ENCODE peak calls at places on chromosome 4, in nine cellular contexts. J is left lung; L is left ventricle myocardium inferior; Z is uterus; X is HFFc6; E is tibial artery; H is activated CD8-positive, alpha-beta T cell treated with anti-CD3 and anti-CD28 coated beads for 36 hours; U is osteoblast; W is B cell. C is an unnamed sample.

GRCh38 chr4:40261246-40262078 is 64.6 kb downstream of the RHOH start:
- DNase-seq in Z (no peak), E (no peak), L (no peak), U (no peak), X (no peak), H (no peak), J (no peak), W (no peak), C (no peak)

GRCh38 chr4:185796176-185796575 is 15.8 kb downstream of the SORBS2 start:
- DNase-seq in X (no peak), J (no peak), E (no peak), H (no peak), L (no peak), Z (no peak), U (no peak), W (no peak), C (no peak)

GRCh38 chr4:126526335-126526734 is 1106.4 kb upstream of the INTU start:
- DNase-seq in E (no peak), W (no peak), H (no peak), U (peak), Z (no peak), J (no peak), X (no peak), L (no peak), C (no peak)

GRCh38 chr4:150280081-150280950 is 202.1 kb downstream of the DCLK2 start:
- DNase-seq in Z (no peak), H (no peak), W (no peak), X (peak), U (peak), E (no peak), L (no peak), J (no peak), C (no peak)

GRCh38 chr4:3241905-3242304 is 7.1 kb upstream of the MSANTD1 start:
- DNase-seq in H (no peak), Z (peak), W (no peak), L (no peak), U (no peak), E (no peak), X (no peak), J (no peak), C (no peak)

GRCh38 chr4:111475001-111475400 is 670.3 kb upstream of the FAM241A start:
- DNase-seq in X (no peak), E (no peak), Z (no peak), H (no peak), J (no peak), U (no peak), W (no peak), L (no peak), C (no peak)

GRCh38 chr4:78612398-78613005 is 60.9 kb downstream of the ANXA3 start:
- DNase-seq in Z (no peak), W (peak), U (no peak), X (peak), H (peak), E (no peak), L (no peak), J (no peak), C (no peak)

GRCh38 chr4:183840311-183840710 is 64.8 kb upstream of the STOX2 start:
- DNase-seq in L (peak), X (peak), Z (peak), E (peak), J (peak), W (peak), H (peak), U (no peak), C (no peak)

GRCh38 chr4:11729548-11729947 is 300.9 kb upstream of the HS3ST1 start:
- DNase-seq in H (no peak), W (no peak), U (no peak), Z (no peak), J (no peak), X (no peak), E (no peak), L (no peak), C (no peak)

GRCh38 chr4:129344058-129344457 is 248.1 kb downstream of the C4orf33 start:
- DNase-seq in X (peak), W (peak), H (peak), E (no peak), Z (no peak), U (peak), L (no peak), J (no peak), C (no peak)

GRCh38 chr4:122665148-122665547 is 44.3 kb upstream of the IL21 start:
- DNase-seq in L (no peak), X (peak), J (no peak), Z (no peak), E (no peak), W (no peak), U (no peak), H (no peak), C (no peak)

GRCh38 chr4:151182455-151182854 is 83.0 kb downstream of the RPS3A start:
- DNase-seq in Z (no peak), W (no peak), J (no peak), E (no peak), L (no peak), H (no peak), X (no peak), U (no peak), C (no peak)

GRCh38 chr4:8238061-8238511 is 31.5 kb upstream of the HTRA3 start:
- DNase-seq in L (no peak), J (no peak), X (no peak), U (peak), Z (no peak), E (no peak), W (peak), H (peak), C (no peak)

GRCh38 chr4:577499-578450 is 1.7 kb upstream of the TMEM271 start:
- DNase-seq in E (no peak), W (no peak), L (no peak), Z (no peak), U (peak), J (no peak), H (peak), X (peak), C (no peak)

GRCh38 chr4:113106076-113106475 is 56.6 kb downstream of the ANK2 start:
- DNase-seq in Z (no peak), L (no peak), U (peak), W (no peak), E (no peak), H (no peak), X (peak), J (no peak), C (no peak)

GRCh38 chr4:184382189-184382846 is 92.0 kb downstream of the IRF2 start:
- DNase-seq in E (no peak), J (no peak), Z (no peak), W (peak), U (no peak), X (no peak), H (peak), L (no peak), C (no peak)

DNA sequence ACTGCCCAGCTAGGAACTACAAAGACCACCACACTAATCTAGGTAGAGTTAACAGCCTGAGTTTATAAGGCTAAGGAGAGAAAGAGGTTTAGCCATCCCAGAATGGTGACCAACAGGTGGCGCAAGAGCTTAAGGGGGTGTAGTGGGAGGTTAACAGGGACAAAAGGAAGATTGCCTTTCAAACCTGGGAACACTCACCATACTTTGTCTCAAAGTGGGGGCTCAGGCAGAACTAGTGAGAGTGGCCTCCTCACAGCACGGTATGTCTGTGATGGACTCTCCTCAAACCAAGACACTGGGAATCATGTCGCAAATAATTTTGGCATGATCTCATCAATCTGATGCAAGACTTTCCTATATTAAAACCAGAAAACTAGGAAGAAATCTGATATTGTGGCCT is 23.4 kb downstream of the CCNI start:
- DNase-seq in E (no peak), Z (peak), H (peak), U (no peak), W (peak), X (peak), L (no peak), J (peak), C (no peak)
- TF ChIP-seq CTCF in E (peak), Z (no peak), H (peak), U (peak), W (peak), X (peak), L (peak), J (peak), C (peak)

GRCh38 chr4:62070291-62070852 is 870.2 kb downstream of the ADGRL3 start:
- DNase-seq in E (no peak), H (no peak), Z (no peak), U (no peak), L (no peak), J (no peak), W (no peak), X (no peak), C (no peak)
- TF ChIP-seq CTCF in E (no peak), H (no peak), Z (no peak), U (no peak), L (no peak), J (no peak), W (no peak), X (no peak), C (no peak)

DNA sequence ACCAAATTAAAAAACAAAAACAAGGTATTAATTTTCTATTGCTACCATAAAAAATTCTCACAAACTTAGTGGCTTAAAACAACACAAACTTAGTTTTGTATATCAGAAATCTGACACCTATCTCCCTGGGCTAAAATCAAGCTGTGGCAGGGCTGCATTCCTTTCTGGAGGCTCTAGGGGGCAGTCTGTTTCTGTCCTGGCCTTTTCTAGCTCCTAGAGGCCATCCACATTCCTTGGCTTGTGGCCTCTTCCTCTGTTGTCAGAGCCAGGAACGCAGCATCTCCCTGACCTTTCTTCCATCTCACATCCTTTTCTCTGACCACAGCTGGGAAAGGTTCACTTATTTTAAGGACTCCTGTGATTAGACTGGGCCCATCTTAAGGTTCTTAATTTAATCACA is 38.9 kb upstream of the TLR2 start:
- DNase-seq in U (no peak), Z (no peak), W (no peak), H (peak), J (no peak), E (no peak), X (no peak), L (no peak), C (no peak)
- TF ChIP-seq CTCF in U (peak), Z (no peak), W (peak), H (peak), J (no peak), E (no peak), X (peak), L (no peak), C (peak)

DNA sequence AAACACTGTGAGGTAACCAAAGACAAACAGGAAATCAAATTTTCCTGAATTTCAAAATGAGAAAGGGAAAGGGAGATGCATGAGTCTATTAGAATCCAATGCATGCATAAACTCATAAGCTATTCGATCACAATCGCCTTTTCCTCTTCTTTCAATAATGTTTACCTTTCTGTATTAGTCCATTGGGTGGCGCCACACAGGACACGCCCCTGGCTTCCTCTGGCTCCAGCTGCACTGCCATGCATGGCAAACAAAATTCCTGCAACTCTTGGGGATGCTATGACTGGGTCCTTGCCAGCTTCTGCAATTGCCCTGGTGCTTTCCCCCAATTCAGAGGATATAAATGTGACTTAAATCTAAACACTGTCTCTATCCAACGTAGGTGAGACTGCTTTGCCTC is 424.5 kb upstream of the PCDH7 start:
- DNase-seq in Z (no peak), J (no peak), W (no peak), H (no peak), E (no peak), L (no peak), X (no peak), U (no peak), C (no peak)
- TF ChIP-seq CTCF in Z (no peak), J (no peak), W (no peak), H (no peak), E (no peak), L (no peak), X (no peak), U (no peak), C (no peak)

DNA sequence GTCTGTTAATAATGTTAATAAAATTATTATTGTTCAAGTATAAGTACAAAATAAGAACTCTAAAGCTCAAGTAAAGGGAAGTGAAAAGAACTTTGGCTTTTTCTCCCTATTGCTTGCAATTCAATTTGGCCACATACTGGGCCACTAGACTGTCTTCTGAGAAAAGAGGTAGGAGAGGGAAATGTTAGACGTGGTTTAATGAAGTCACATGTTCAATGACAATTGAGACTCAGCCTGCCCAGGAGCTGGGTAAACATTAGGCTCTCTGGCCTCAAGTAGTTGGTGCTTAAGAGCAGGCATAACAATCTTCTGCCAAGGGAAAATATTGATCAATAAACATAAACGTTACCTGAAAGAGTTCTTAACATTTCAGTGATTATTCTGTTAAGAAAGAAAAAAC is 15.1 kb upstream of the PRSS12 start:
- DNase-seq in X (no peak), L (no peak), Z (no peak), H (no peak), U (no peak), J (no peak), W (no peak), E (no peak), C (no peak)
- TF ChIP-seq CTCF in X (no peak), L (no peak), Z (no peak), H (no peak), U (no peak), J (no peak), W (no peak), E (no peak), C (no peak)

GRCh38 chr4:33381806-33382205 is 2661.6 kb downstream of the PCDH7 start:
- DNase-seq in L (no peak), J (peak), X (no peak), W (no peak), Z (no peak), U (no peak), E (no peak), H (no peak), C (no peak)

GRCh38 chr4:33390977-33391376 is 2670.8 kb downstream of the PCDH7 start:
- DNase-seq in E (no peak), J (no peak), Z (no peak), W (no peak), X (no peak), U (no peak), H (no peak), L (no peak), C (no peak)

GRCh38 chr4:33386761-33387160 is 2666.6 kb downstream of the PCDH7 start:
- DNase-seq in Z (no peak), U (no peak), J (no peak), L (no peak), W (no peak), H (no peak), X (no peak), E (no peak), C (no peak)
- TF ChIP-seq CTCF in Z (no peak), U (no peak), J (no peak), L (no peak), W (no peak), H (no peak), X (no peak), E (no peak), C (no peak)

GRCh38 chr4:162634390-162634789 is 470.6 kb upstream of the FSTL5 start:
- DNase-seq in H (no peak), J (no peak), Z (no peak), E (no peak), W (no peak), L (no peak), U (no peak), X (no peak), C (no peak)
- TF ChIP-seq CTCF in H (no peak), J (no peak), Z (no peak), E (no peak), W (no peak), L (no peak), U (no peak), X (peak), C (peak)

GRCh38 chr4:89114100-89114499 is 2.8 kb downstream of the TIGD2 start:
- DNase-seq in W (no peak), L (no peak), E (no peak), H (no peak), J (no peak), U (no peak), X (no peak), Z (no peak), C (no peak)
- TF ChIP-seq CTCF in W (no peak), L (no peak), E (no peak), H (no peak), J (no peak), U (no peak), X (no peak), Z (no peak), C (no peak)

DNA sequence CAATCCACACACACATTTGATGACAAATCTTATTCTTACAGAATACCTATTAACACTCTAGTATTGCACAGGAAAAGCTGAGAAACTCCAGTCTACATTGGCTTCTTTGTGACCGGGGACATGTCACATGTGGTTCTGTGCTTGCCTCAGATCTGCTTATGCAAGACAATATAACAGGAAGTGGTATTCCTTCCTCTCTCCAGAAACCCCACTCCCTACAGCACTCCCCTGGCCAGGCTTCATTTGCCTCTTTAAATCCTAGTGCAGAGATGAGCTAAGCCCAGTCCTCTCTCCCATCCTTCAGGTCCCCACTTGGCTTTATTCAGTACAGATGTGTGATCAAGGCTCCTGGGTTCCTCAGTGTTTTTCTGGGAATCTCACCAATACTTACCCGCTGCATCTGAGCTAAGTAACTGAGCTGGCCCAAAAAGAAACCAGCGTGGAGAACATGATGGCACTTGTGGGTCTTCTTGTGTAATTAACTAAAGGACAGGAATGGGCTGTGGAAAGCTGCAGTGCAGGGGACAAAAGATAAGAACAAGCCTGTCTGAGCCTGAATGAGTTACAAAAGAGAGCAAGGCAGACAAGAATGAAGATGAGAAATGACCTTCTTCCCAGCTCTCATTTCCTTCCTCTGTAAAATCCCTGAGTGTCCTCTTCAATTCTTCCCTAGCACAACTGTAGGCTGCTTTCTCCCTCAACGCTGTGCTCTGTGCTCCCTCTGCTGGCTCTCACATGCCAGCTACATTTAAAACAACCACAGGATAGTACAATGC is 105.6 kb downstream of the HNRNPD start:
- DNase-seq in U (peak), L (peak), J (peak), W (peak), Z (peak), X (peak), E (peak), H (peak), C (no peak)
- TF ChIP-seq CTCF in U (peak), L (peak), J (peak), W (peak), Z (peak), X (peak), E (peak), H (peak), C (peak)